ENCODE peak calls at places on chromosomes 2 and 18, in ten cellular contexts. W is foreskin fibroblast, L is fibroblast of lung, K is A549, P is neural crest cell, X is nephron progenitor cell, V is D721Med, T is heart right ventricle, R is fibroblast of pulmonary artery, N is MCF 10A. O is an unnamed sample.
A peak's percentile ranks its signal among the peaks of the same experiment; 100 is the strongest.

GRCh38 chr2:38107738-38108410 is 31.9 kb upstream of the CYP1B1 start:
- DNase-seq in T (no peak), L (no peak), N (no peak), P (no peak), X (no peak), K (no peak), W (no peak), V (no peak), R (no peak), O (no peak)

GRCh38 chr2:194182888-194183287 is 1474.1 kb upstream of the SLC39A10 start:
- DNase-seq in P (no peak), K (no peak), V (no peak), X (no peak), R (no peak), W (no peak), T (no peak), L (no peak), N (no peak), O (no peak)

GRCh38 chr2:234512884-234513669 is 16.2 kb upstream of the ARL4C start:
- DNase-seq in V (no peak), N (peak; percentile 14), X (no peak), W (peak; percentile 69), K (no peak), P (no peak), T (no peak), R (peak; percentile 48), L (peak; percentile 87), O (no peak)

GRCh38 chr2:81324046-81324445 is 1019.5 kb upstream of the LRRTM1 start:
- DNase-seq in W (peak; percentile 0), P (no peak), T (no peak), N (peak; percentile 39), K (no peak), X (no peak), L (no peak), V (no peak), R (peak; percentile 7), O (no peak)

GRCh38 chr2:70367722-70368323 is 66.0 kb upstream of the FAM136A start:
- DNase-seq in V (no peak), X (peak; percentile 10), T (no peak), W (peak; percentile 8), P (no peak), K (no peak), N (peak; percentile 73), L (peak; percentile 32), R (peak; percentile 53), O (no peak)

GRCh38 chr2:26043862-26044736 is 10.2 kb downstream of the RAB10 start:
- DNase-seq in N (peak; percentile 76), R (peak; percentile 39), W (peak; percentile 49), T (no peak), P (no peak), K (no peak), V (no peak), L (peak; percentile 35), X (no peak), O (no peak)

GRCh38 chr2:188430705-188431104 is 139.0 kb downstream of the GULP1 start:
- DNase-seq in V (no peak), L (no peak), T (no peak), X (no peak), R (no peak), P (no peak), W (no peak), N (no peak), K (no peak), O (no peak)

GRCh38 chr2:216274194-216274593 is 98.1 kb downstream of the MARCHF4 start:
- DNase-seq in R (peak; percentile 14), X (no peak), W (peak; percentile 45), T (no peak), P (no peak), K (no peak), L (peak; percentile 33), V (no peak), N (peak; percentile 30), O (no peak)

GRCh38 chr2:30157616-30158015 is 10.8 kb downstream of the YPEL5 start:
- DNase-seq in R (no peak), N (no peak), K (no peak), X (no peak), W (no peak), P (no peak), L (no peak), V (no peak), T (no peak), O (no peak)

GRCh38 chr2:218879881-218880748 is 537 bp upstream of the WNT10A start:
- DNase-seq in L (no peak), W (no peak), T (no peak), N (no peak), R (no peak), X (peak; percentile 45), P (no peak), K (no peak), V (no peak), O (no peak)

GRCh38 chr2:43220229-43220981 is 6.0 kb downstream of the ZFP36L2 start:
- DNase-seq in L (peak; percentile 38), X (no peak), V (no peak), W (peak; percentile 59), P (no peak), T (no peak), K (no peak), N (peak; percentile 40), R (peak; percentile 59), O (no peak)
- TF ChIP-seq CTCF in L (no peak), X (no peak), V (no peak), W (no peak), P (no peak), T (no peak), K (no peak), N (no peak), R (no peak), O (no peak)

DNA sequence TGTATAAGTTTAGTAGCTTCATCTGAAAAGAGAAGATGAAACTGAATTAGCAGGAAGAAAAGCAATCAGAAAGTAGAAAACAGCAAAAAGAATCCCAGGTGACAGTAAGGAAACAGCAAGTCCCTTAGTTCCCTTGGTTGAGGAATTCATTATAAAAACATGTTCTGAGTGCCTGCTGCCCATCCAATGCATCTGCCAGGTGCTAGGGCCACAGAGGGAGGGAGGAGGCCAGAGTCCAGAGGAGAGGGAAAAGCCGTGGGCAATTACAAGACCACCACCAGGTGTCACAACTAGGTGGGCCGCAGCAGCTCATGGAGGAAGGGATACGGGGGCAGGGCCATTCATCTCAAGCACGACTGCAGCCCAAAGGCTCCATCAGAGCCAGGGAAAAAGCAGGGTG is 55.9 kb upstream of the TFCP2L1 start:
- DNase-seq in X (no peak), K (no peak), L (no peak), N (no peak), W (no peak), T (no peak), V (no peak), R (no peak), P (no peak), O (no peak)
- TF ChIP-seq CTCF in X (no peak), K (no peak), L (no peak), N (no peak), W (no peak), T (no peak), V (no peak), R (no peak), P (no peak), O (no peak)

DNA sequence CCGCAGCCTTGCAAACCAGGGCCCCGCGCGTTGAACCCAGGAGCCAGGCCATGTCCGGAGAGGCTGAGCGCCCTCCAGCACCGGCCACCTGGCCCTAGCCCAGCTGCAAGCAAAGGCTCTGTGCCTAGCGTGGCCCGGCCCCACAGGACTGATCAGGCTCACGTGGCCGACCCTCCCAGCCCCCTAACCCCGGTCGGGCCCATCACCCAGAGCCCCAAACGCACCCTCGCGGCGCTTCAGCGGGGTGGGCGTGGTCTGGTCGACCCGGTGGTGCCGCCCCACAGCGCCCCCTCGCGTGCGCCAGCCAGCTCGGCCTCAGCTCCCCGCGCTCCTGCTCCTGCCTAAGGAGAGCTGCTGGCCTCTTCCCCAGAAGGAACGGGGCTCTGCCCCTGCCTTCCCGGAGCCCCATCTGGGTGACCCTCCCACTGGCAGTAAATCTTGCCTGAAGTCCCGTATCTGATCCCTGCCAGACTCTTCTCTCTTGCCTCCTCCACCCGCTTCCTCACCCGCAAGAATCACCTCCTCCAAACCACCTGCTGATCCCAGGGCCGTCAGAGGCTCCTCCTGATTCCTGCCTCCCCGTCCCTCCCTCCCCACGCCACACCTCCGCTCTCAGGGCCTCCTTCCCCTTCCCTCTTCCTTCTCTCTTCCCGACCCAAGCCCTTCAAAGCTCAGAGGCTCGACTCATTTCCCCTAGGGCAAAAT is 12.3 kb upstream of the TEX51 start:
- DNase-seq in X (peak; percentile 89), L (peak; percentile 10), N (peak; percentile 1), V (no peak), T (peak; percentile 26), P (peak; percentile 65), W (peak; percentile 65), K (peak; percentile 65), R (peak; percentile 58), O (peak; percentile 69)
- TF ChIP-seq CTCF in X (peak; percentile 83), L (peak; percentile 56), N (no peak), V (no peak), T (peak; percentile 79), P (peak; percentile 77), W (peak; percentile 59), K (peak; percentile 77), R (peak; percentile 39), O (peak; percentile 92)

GRCh38 chr18:10546557-10547300 is 20.9 kb downstream of the NAPG start:
- DNase-seq in N (no peak), W (no peak), V (no peak), K (no peak), T (no peak), X (no peak), L (no peak), P (no peak), R (peak; percentile 38), O (no peak)
- TF ChIP-seq CTCF in N (no peak), W (no peak), V (no peak), K (no peak), T (no peak), X (no peak), L (no peak), P (no peak), R (no peak), O (no peak)

O was measured in progenitor cell of endocrine pancreas.